ENCODE peak calls at places on chromosomes 12 and 14, in nine cellular contexts. O is activated CD8-positive, alpha-beta memory T cell treated with anti-CD3 and anti-CD28 coated beads for 1 hour; T is SK-N-DZ; S is left ventricle myocardium superior; M is left colon; X is GM23338; N is choroid plexus epithelial cell; I is tibial nerve; U is stomach. F is an unnamed sample.
A peak's percentile ranks its signal among the peaks of the same experiment; 100 is the strongest.

GRCh38 chr12:50725011-50725899 is 38.6 kb upstream of the ATF1 start:
- DNase-seq in N (peak; percentile 64), S (no peak), X (no peak), I (peak; percentile 19), U (no peak), O (no peak), M (no peak), T (no peak), F (no peak)

GRCh38 chr14:44962573-44963528 is 861 bp downstream of the TOGARAM1 start:
- DNase-seq in I (peak; percentile 11), O (peak; percentile 18), N (peak; percentile 63), U (peak; percentile 49), M (peak; percentile 66), S (peak; percentile 74), X (peak; percentile 53), T (peak; percentile 12), F (peak; percentile 50)

GRCh38 chr12:51232642-51233041 is 6.0 kb upstream of the DAZAP2 start:
- DNase-seq in M (no peak), N (no peak), I (no peak), S (no peak), T (no peak), U (no peak), O (no peak), X (no peak), F (no peak)

GRCh38 chr14:61535032-61535431 is 160.3 kb upstream of the HIF1A start:
- DNase-seq in M (no peak), T (no peak), U (no peak), I (no peak), O (no peak), N (peak; percentile 50), S (no peak), X (no peak), F (no peak)

GRCh38 chr14:44462372-44462771 is 44.7 kb downstream of the FSCB start:
- DNase-seq in T (no peak), X (no peak), I (no peak), S (no peak), N (no peak), M (no peak), O (no peak), U (no peak), F (no peak)

GRCh38 chr12:3252416-3252815 is 175.2 kb downstream of the TSPAN9 start:
- DNase-seq in S (peak; percentile 92), I (peak; percentile 92), T (no peak), X (no peak), M (peak; percentile 60), U (peak; percentile 56), N (peak; percentile 68), O (no peak), F (no peak)

GRCh38 chr12:50242751-50243191 is 40.5 kb downstream of the LIMA1 start:
- DNase-seq in I (no peak), N (peak; percentile 63), X (no peak), O (no peak), S (no peak), M (no peak), U (no peak), T (no peak), F (no peak)

GRCh38 chr12:70733385-70733784 is 96.2 kb upstream of the PTPRB start:
- DNase-seq in O (no peak), I (peak; percentile 44), N (peak; percentile 88), T (peak; percentile 80), U (no peak), S (no peak), M (no peak), X (peak; percentile 83), F (peak; percentile 21)

GRCh38 chr12:77232045-77232444 is 166.7 kb upstream of the E2F7 start:
- DNase-seq in S (no peak), X (no peak), O (no peak), M (no peak), N (peak; percentile 38), I (peak; percentile 16), T (no peak), U (no peak), F (no peak)

GRCh38 chr14:102540310-102541028 is 30.9 kb upstream of the ANKRD9 start:
- DNase-seq in O (no peak), S (no peak), N (peak; percentile 37), M (no peak), X (no peak), I (no peak), T (no peak), U (no peak), F (no peak)

GRCh38 chr12:94704452-94704871 is 54.1 kb upstream of the TMCC3 start:
- DNase-seq in U (peak; percentile 51), X (no peak), I (no peak), M (no peak), N (peak; percentile 94), O (no peak), T (no peak), S (no peak), F (no peak)

GRCh38 chr12:211142-211465 is 2.9 kb downstream of the SLC6A12 start:
- DNase-seq in T (no peak), S (no peak), N (no peak), M (no peak), X (no peak), I (no peak), O (no peak), U (no peak), F (no peak)

GRCh38 chr12:95815635-95816212 is 25.2 kb upstream of the NTN4 start:
- DNase-seq in T (no peak), U (no peak), O (no peak), M (no peak), X (peak; percentile 46), N (peak; percentile 61), I (no peak), S (no peak), F (no peak)

GRCh38 chr12:106197906-106198623 is 49.8 kb downstream of the CKAP4 start:
- DNase-seq in M (no peak), U (no peak), S (no peak), N (no peak), X (no peak), T (no peak), O (no peak), I (no peak), F (no peak)

GRCh38 chr12:44774815-44775411 is 101.2 kb downstream of the NELL2 start:
- DNase-seq in T (no peak), S (peak; percentile 27), N (peak; percentile 2), U (peak; percentile 42), X (peak; percentile 81), I (peak; percentile 13), O (peak; percentile 53), M (peak; percentile 51), F (peak; percentile 70)

GRCh38 chr14:71628433-71628832 is 303.8 kb upstream of the RGS6 start:
- DNase-seq in O (no peak), M (no peak), I (no peak), X (no peak), T (peak; percentile 83), U (no peak), S (no peak), N (no peak), F (no peak)

GRCh38 chr12:57334219-57334618 is 83.2 kb upstream of the STAC3 start:
- DNase-seq in U (no peak), N (no peak), S (no peak), T (no peak), X (no peak), O (no peak), I (no peak), M (no peak), F (no peak)

GRCh38 chr12:5260591-5261086 is 171.3 kb upstream of the NTF3 start:
- DNase-seq in I (no peak), M (no peak), U (no peak), X (no peak), O (no peak), N (no peak), S (no peak), T (no peak), F (no peak)

GRCh38 chr14:61525293-61526011 is 169.9 kb upstream of the HIF1A start:
- DNase-seq in T (peak; percentile 56), N (peak; percentile 82), I (peak; percentile 64), S (peak; percentile 76), M (no peak), O (peak; percentile 27), X (no peak), U (peak; percentile 58), F (no peak)

GRCh38 chr12:117124421-117125274 is 25.4 kb upstream of the TESC start:
- DNase-seq in X (no peak), O (no peak), N (no peak), I (no peak), U (no peak), M (no peak), T (no peak), S (no peak), F (no peak)

GRCh38 chr12:6122211-6122610 is 2.3 kb downstream of the VWF start:
- DNase-seq in N (no peak), X (no peak), I (no peak), S (no peak), M (no peak), U (no peak), T (no peak), O (no peak), F (no peak)

GRCh38 chr12:48979602-48980388 is 1.7 kb downstream of the WNT1 start:
- DNase-seq in X (peak; percentile 52), O (no peak), U (peak; percentile 53), I (no peak), T (no peak), M (peak; percentile 49), N (no peak), S (peak; percentile 50), F (no peak)

GRCh38 chr14:38994721-38995120 is 108.3 kb downstream of the SEC23A start:
- DNase-seq in T (no peak), X (no peak), U (no peak), S (no peak), I (no peak), O (no peak), M (no peak), N (no peak), F (no peak)

GRCh38 chr12:81077686-81078441 is at the start of gene ACSS3:
- DNase-seq in O (no peak), N (peak; percentile 54), S (peak; percentile 82), U (peak; percentile 26), I (peak; percentile 56), T (no peak), M (peak; percentile 19), X (peak; percentile 95), F (peak; percentile 76)

GRCh38 chr12:46959484-46959883 is 119.9 kb upstream of the PCED1B start:
- DNase-seq in X (no peak), S (no peak), O (no peak), T (no peak), M (no peak), I (no peak), U (no peak), N (peak; percentile 58), F (no peak)

GRCh38 chr14:55265197-55265596 is 6.0 kb upstream of the FBXO34 start:
- DNase-seq in X (no peak), N (no peak), O (no peak), U (no peak), S (no peak), T (no peak), M (no peak), I (no peak), F (no peak)

GRCh38 chr12:132405742-132406251 is 76.4 kb upstream of the GALNT9 start:
- DNase-seq in S (no peak), I (no peak), M (no peak), X (no peak), U (no peak), N (no peak), T (no peak), O (no peak), F (no peak)

GRCh38 chr12:19778822-19779221 is 339.5 kb downstream of the AEBP2 start:
- DNase-seq in I (no peak), U (no peak), O (no peak), N (peak; percentile 39), T (no peak), X (no peak), M (no peak), S (no peak), F (no peak)

GRCh38 chr12:2891240-2892053 is 756 bp downstream of the TULP3 start:
- DNase-seq in X (peak; percentile 79), I (peak; percentile 29), S (peak; percentile 62), T (peak; percentile 72), U (peak; percentile 47), N (peak; percentile 62), O (peak; percentile 7), M (peak; percentile 61), F (peak; percentile 72)

GRCh38 chr12:50188280-50188781 is 21.2 kb upstream of the CERS5 start:
- DNase-seq in O (no peak), M (no peak), N (peak; percentile 88), T (no peak), X (no peak), U (no peak), I (no peak), S (no peak), F (no peak)

GRCh38 chr14:54609576-54609975 is 42.6 kb downstream of the SAMD4A start:
- DNase-seq in X (no peak), I (no peak), O (no peak), M (no peak), N (no peak), S (no peak), U (no peak), T (no peak), F (no peak)

F was measured in nephron progenitor cell.